ENCODE peak calls at places on chromosomes 4 and X, in five cellular contexts. G is tibial nerve, D is HCT116, T is adrenal gland, I is lower leg skin. C is an unnamed sample.

GRCh38 chr4:165621983-165622382 is 243.2 kb downstream of the CPE start:
- DNase-seq in D (no peak), G (no peak), T (no peak), I (no peak), C (no peak)

GRCh38 chrX:40003071-40003981 is 94.4 kb downstream of the BCOR start:
- DNase-seq in D (no peak), G (no peak), I (no peak), T (no peak), C (no peak)

GRCh38 chrX:122913764-122914163 is 270.3 kb upstream of the GRIA3 start:
- DNase-seq in I (no peak), G (no peak), D (no peak), T (no peak), C (no peak)

GRCh38 chr4:188989371-188989770 is 850.1 kb downstream of the TRIML1 start:
- DNase-seq in G (no peak), D (no peak), I (no peak), T (no peak), C (no peak)

GRCh38 chr4:57265831-57266582 is 155.8 kb upstream of the IGFBP7 start:
- DNase-seq in T (no peak), I (no peak), D (no peak), G (no peak), C (no peak)

GRCh38 chr4:74032064-74032463 is 6.4 kb downstream of the CXCL3 start:
- DNase-seq in T (no peak), I (no peak), G (no peak), D (no peak), C (no peak)

GRCh38 chrX:13598877-13599276 is 29.5 kb downstream of the EGFL6 start:
- DNase-seq in G (no peak), D (no peak), I (no peak), T (no peak), C (no peak)

GRCh38 chrX:9148626-9149385 is 114.9 kb upstream of the FAM9B start:
- DNase-seq in D (no peak), I (no peak), G (no peak), T (no peak), C (no peak)

GRCh38 chr4:139851133-139851532 is 185.5 kb downstream of the MGST2 start:
- DNase-seq in T (no peak), G (no peak), I (no peak), D (no peak), C (no peak)

GRCh38 chr4:78776729-78777555 is 792 bp downstream of the BMP2K start:
- DNase-seq in D (peak), T (peak), G (peak), I (peak), C (peak)

GRCh38 chr4:139633661-139634060 is 32.0 kb upstream of the MGST2 start:
- DNase-seq in G (no peak), I (no peak), T (peak), D (no peak), C (peak)

GRCh38 chr4:169663894-169664293 is 43.5 kb downstream of the CLCN3 start:
- DNase-seq in T (no peak), D (no peak), I (no peak), G (no peak), C (no peak)

GRCh38 chrX:119069762-119070161 is 3.0 kb upstream of the CT47C1 start:
- DNase-seq in D (no peak), T (no peak), I (no peak), G (no peak), C (no peak)

GRCh38 chr4:183422962-183423653 is 21.3 kb upstream of the CDKN2AIP start:
- DNase-seq in G (no peak), T (no peak), I (no peak), D (no peak), C (no peak)

GRCh38 chr4:34046580-34046979 is 2197.7 kb downstream of the ARAP2 start:
- DNase-seq in T (no peak), D (peak), G (no peak), I (no peak), C (no peak)

GRCh38 chr4:76951333-76952033 is 1.9 kb downstream of the SEPTIN11 start:
- DNase-seq in T (no peak), G (no peak), I (no peak), D (no peak), C (no peak)

GRCh38 chr4:158817562-158818370 is 48.9 kb downstream of the FNIP2 start:
- DNase-seq in G (no peak), T (no peak), I (no peak), D (no peak), C (no peak)
- TF ChIP-seq POLR2A in G (no peak), T (no peak), I (no peak), D (no peak), C (no peak)

GRCh38 chrX:15739886-15740285 is 1.8 kb downstream of the CA5B start:
- DNase-seq in T (no peak), D (no peak), I (no peak), G (no peak), C (no peak)

GRCh38 chrX:15738686-15739016 is 581 bp downstream of the CA5B start:
- DNase-seq in I (no peak), D (no peak), T (no peak), G (no peak), C (no peak)

GRCh38 chrX:15737957-15738685 is at the start of gene CA5B:
- DNase-seq in I (peak), G (peak), T (peak), D (peak), C (peak)

DNA sequence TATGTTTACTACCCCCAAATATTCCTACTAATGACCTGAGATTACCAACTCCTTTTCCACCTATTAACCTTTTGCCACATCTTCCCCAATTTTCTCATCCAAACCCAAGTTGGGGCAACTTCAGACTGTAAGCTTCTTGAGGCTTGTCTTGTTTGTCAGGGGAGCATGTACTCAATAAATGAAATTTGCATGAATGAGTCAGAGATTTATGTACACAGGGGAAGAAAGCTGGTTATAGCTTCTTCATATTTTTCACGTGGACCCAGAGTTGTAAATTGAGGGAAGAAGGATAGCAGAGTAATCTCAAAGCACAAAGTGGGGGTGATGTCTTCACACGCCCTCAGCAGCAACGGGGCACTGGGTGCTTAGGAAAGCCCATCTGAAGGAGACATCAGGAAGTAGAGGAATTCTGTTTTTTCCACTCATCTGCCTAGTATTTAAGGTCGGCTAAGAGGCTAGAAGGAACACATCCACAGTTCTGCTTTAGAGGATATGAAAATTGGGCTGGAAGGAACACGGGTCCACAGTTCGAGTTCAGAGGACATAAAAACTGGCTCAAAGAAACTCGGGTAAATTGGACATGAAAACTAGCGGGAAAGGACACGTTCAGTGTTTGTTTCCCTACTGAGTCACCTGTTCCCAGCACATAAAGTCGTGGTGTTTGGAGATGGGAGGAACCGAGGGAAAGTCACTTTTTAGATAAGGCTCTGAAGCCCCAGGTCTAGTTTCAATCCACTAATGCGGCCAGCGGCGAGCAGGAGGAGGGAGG is 698 bp upstream of the CA5B start:
- DNase-seq in I (no peak), D (no peak), G (no peak), T (no peak), C (no peak)
- TF ChIP-seq POLR2A in I (no peak), D (no peak), G (no peak), T (no peak), C (no peak)

GRCh38 chr4:147104768-147105167 is 159.1 kb upstream of the TTC29 start:
- DNase-seq in D (no peak), G (no peak), T (no peak), I (no peak), C (no peak)

GRCh38 chr4:147101678-147102077 is 156.0 kb upstream of the TTC29 start:
- DNase-seq in D (no peak), T (no peak), I (no peak), G (no peak), C (no peak)

GRCh38 chr4:147102596-147102995 is 156.9 kb upstream of the TTC29 start:
- DNase-seq in D (no peak), G (no peak), T (no peak), I (no peak), C (no peak)

GRCh38 chr4:147108409-147108808 is 162.7 kb upstream of the TTC29 start:
- DNase-seq in T (no peak), G (no peak), D (no peak), I (no peak), C (no peak)

GRCh38 chr4:147103403-147103946 is 157.8 kb upstream of the TTC29 start:
- DNase-seq in G (peak), I (peak), D (no peak), T (peak), C (no peak)
- TF ChIP-seq POLR2A in G (no peak), I (no peak), D (no peak), T (no peak), C (no peak)

GRCh38 chr4:39452153-39452859 is 6.4 kb downstream of the RPL9 start:
- DNase-seq in D (no peak), G (no peak), T (no peak), I (no peak), C (no peak)
- TF ChIP-seq POLR2A in D (no peak), G (no peak), T (no peak), I (no peak), C (no peak)

DNA sequence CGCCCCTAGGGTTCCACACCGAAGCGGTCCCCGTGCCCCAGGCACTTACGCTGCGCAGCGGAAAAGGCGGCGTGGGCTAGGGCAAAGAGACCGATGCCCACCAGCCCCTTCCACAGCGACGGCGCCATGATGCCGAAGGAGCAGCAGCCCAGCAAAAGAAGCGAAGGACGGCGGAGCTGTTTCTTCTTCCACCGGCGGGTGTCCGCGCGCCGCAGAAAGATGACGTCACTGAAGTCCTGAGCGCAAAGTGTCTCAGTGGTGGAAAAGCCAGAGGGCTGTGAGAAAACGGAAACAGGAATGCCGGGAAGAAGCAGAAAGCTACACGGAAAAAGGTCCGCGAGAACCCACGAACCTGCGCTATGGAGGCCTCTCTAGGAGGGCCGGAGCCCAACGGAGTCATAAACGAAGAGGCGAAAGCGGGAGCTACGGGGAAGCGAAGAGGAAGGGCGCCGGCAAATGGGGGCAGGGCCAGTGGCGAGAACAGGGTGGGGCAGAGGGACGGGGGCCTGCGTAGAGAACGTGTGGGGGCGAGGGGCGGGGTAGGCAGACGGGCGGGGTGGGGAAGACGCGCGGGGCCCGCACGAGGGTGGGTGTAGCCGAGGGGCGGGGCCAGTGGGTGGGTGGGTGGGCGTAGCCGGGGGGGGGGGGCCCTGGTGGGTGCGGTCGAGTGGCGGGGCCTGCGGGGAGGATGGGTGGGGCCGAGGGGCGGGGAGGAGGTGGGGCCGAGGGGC is at the start of gene MMGT1:
- DNase-seq in D (peak), G (peak), I (peak), T (peak), C (peak)
- TF ChIP-seq POLR2A in D (no peak), G (peak), I (no peak), T (peak), C (no peak)

GRCh38 chrX:64205735-64206491 is 405 bp upstream of the AMER1 start:
- DNase-seq in T (peak), G (peak), I (peak), D (peak), C (peak)
- TF ChIP-seq POLR2A in T (peak), G (peak), I (no peak), D (peak), C (peak)

GRCh38 chr4:8534129-8534528 is 46.1 kb upstream of the GPR78 start:
- DNase-seq in T (no peak), I (no peak), D (peak), G (no peak), C (peak)
- TF ChIP-seq POLR2A in T (no peak), I (no peak), D (no peak), G (no peak), C (no peak)

C was measured in prostate gland.